ENCODE peak calls at places on chromosome 22, in seven cellular contexts. V is aorta, N is amygdala, D is mucosa of descending colon, I is GM06990, P is activated gamma-delta T cell treated with Interleukin-2 at 50 U/mL for 16 hours, W is Calu3. O is an unnamed sample.

GRCh38 chr22:35742342-35743100 is 24.8 kb downstream of the APOL5 start:
- DNase-seq in W (no peak), N (no peak), V (no peak), D (no peak), P (no peak), I (no peak), O (no peak)

GRCh38 chr22:27971926-27972325 is 52.9 kb upstream of the PITPNB start:
- DNase-seq in N (no peak), D (no peak), V (no peak), W (no peak), P (no peak), I (no peak), O (no peak)

GRCh38 chr22:49640366-49641095 is 187.1 kb downstream of the BRD1 start:
- DNase-seq in V (no peak), W (no peak), I (no peak), P (no peak), N (no peak), D (no peak), O (no peak)

GRCh38 chr22:37994049-37994448 is 9.7 kb upstream of the SOX10 start:
- DNase-seq in W (no peak), V (no peak), I (no peak), P (peak), N (no peak), D (no peak), O (no peak)

GRCh38 chr22:18095101-18095805 is 15.4 kb upstream of the TUBA8 start:
- DNase-seq in V (no peak), P (no peak), N (no peak), D (no peak), I (no peak), W (no peak), O (no peak)

GRCh38 chr22:50289942-50290630 is 17.4 kb downstream of the PLXNB2 start:
- DNase-seq in P (no peak), V (no peak), D (no peak), N (no peak), I (no peak), W (no peak), O (no peak)

GRCh38 chr22:32539631-32540449 is 65.2 kb downstream of the FBXO7 start:
- DNase-seq in P (no peak), D (no peak), N (no peak), I (no peak), W (no peak), V (peak), O (no peak)

GRCh38 chr22:24153353-24153752 is 27.9 kb upstream of the SUSD2 start:
- DNase-seq in V (no peak), N (no peak), P (peak), W (no peak), I (no peak), D (no peak), O (no peak)

GRCh38 chr22:20111689-20112622 is 3.9 kb upstream of the RANBP1 start:
- DNase-seq in W (no peak), N (no peak), P (no peak), I (no peak), D (peak), V (peak), O (no peak)

GRCh38 chr22:24006914-24007214 is 1.6 kb upstream of the GSTT4 start:
- DNase-seq in I (no peak), V (no peak), D (no peak), P (no peak), N (no peak), W (no peak), O (no peak)

GRCh38 chr22:23149743-23150238 is 4.5 kb downstream of the RAB36 start:
- DNase-seq in N (no peak), V (no peak), I (no peak), P (no peak), W (no peak), D (no peak), O (no peak)

GRCh38 chr22:46537221-46537945 is at the start of gene CELSR1:
- DNase-seq in V (peak), P (no peak), N (no peak), I (no peak), D (no peak), W (peak), O (no peak)

GRCh38 chr22:17380711-17381087 is 11.4 kb downstream of the CECR2 start:
- DNase-seq in W (no peak), P (no peak), D (no peak), I (no peak), V (no peak), N (no peak), O (no peak)

GRCh38 chr22:20174785-20175596 is 24.1 kb upstream of the CCDC188 start:
- DNase-seq in W (peak), V (no peak), I (no peak), P (no peak), N (no peak), D (no peak), O (no peak)

GRCh38 chr22:22786301-22787115 is 101.1 kb upstream of the IGLL5 start:
- DNase-seq in W (no peak), V (no peak), I (no peak), P (no peak), N (no peak), D (no peak), O (no peak)

GRCh38 chr22:19325296-19325950 is 33.9 kb upstream of the CLTCL1 start:
- DNase-seq in P (no peak), I (no peak), N (no peak), W (no peak), V (no peak), D (no peak), O (no peak)

GRCh38 chr22:20156611-20157415 is 6.0 kb upstream of the CCDC188 start:
- DNase-seq in V (peak), P (peak), D (peak), I (peak), N (peak), W (peak), O (peak)

GRCh38 chr22:45760682-45761081 is 89.0 kb downstream of the ATXN10 start:
- DNase-seq in D (no peak), P (no peak), V (no peak), N (no peak), W (no peak), I (no peak), O (no peak)

GRCh38 chr22:19568337-19569311 is 44.4 kb upstream of the CLDN5 start:
- DNase-seq in I (no peak), V (no peak), D (no peak), W (no peak), N (no peak), P (no peak), O (no peak)

GRCh38 chr22:30891781-30892180 is 76.8 kb downstream of the MORC2 start:
- DNase-seq in P (no peak), W (no peak), V (peak), N (no peak), D (peak), I (no peak), O (no peak)

GRCh38 chr22:36470162-36470993 is 11.1 kb downstream of the TXN2 start:
- DNase-seq in I (peak), N (no peak), D (peak), V (peak), P (peak), W (peak), O (peak)

GRCh38 chr22:30947821-30948454 is 20.6 kb downstream of the MORC2 start:
- DNase-seq in P (no peak), D (no peak), N (no peak), W (no peak), I (no peak), V (no peak), O (no peak)

GRCh38 chr22:17575681-17576080 is 12.4 kb downstream of the SLC25A18 start:
- DNase-seq in N (no peak), I (no peak), D (no peak), V (no peak), P (no peak), W (no peak), O (no peak)

GRCh38 chr22:36808611-36809344 is 8.1 kb downstream of the PVALB start:
- DNase-seq in W (no peak), I (no peak), P (no peak), D (no peak), V (no peak), N (no peak), O (no peak)

GRCh38 chr22:29580200-29580810 is 608 bp downstream of the NIPSNAP1 start:
- DNase-seq in I (peak), V (no peak), W (no peak), N (no peak), D (peak), P (no peak), O (no peak)

GRCh38 chr22:46220921-46221320 is 29.2 kb downstream of the CDPF1 start:
- DNase-seq in I (no peak), N (no peak), D (no peak), P (no peak), W (no peak), V (no peak), O (no peak)

GRCh38 chr22:31148953-31149627 is 8.8 kb upstream of the PLA2G3 start:
- DNase-seq in W (peak), P (no peak), N (no peak), D (no peak), V (peak), I (no peak), O (peak)

GRCh38 chr22:29702025-29702930 is 17.5 kb upstream of the CABP7 start:
- DNase-seq in D (no peak), P (no peak), I (no peak), V (no peak), W (peak), N (no peak), O (no peak)

GRCh38 chr22:37406836-37407235 is 20.4 kb downstream of the ELFN2 start:
- DNase-seq in N (no peak), V (no peak), W (no peak), I (no peak), D (no peak), P (no peak), O (no peak)

GRCh38 chr22:43181321-43182076 is 5.4 kb downstream of the TTLL12 start:
- DNase-seq in W (no peak), D (peak), N (no peak), V (no peak), I (no peak), P (no peak), O (no peak)

GRCh38 chr22:37563153-37564081 is 3.1 kb downstream of the CDC42EP1 start:
- DNase-seq in N (peak), W (peak), P (no peak), D (peak), I (no peak), V (peak), O (peak)

GRCh38 chr22:35480143-35480542 is 60.5 kb upstream of the RASD2 start:
- DNase-seq in W (no peak), N (no peak), I (no peak), V (peak), P (no peak), D (peak), O (no peak)

GRCh38 chr22:47291565-47292495 is 529.4 kb downstream of the TBC1D22A start:
- DNase-seq in N (no peak), W (no peak), P (no peak), I (no peak), V (peak), D (peak), O (no peak)

GRCh38 chr22:22955866-22956535 is 68.4 kb downstream of the IGLL5 start:
- DNase-seq in I (no peak), P (peak), V (no peak), D (no peak), N (no peak), W (peak), O (peak)

GRCh38 chr22:27405672-27406388 is 395.7 kb downstream of the MN1 start:
- DNase-seq in W (peak), V (peak), I (peak), D (no peak), P (no peak), N (no peak), O (no peak)

O was measured in anterior cingulate cortex.